ENCODE peak calls at places on chromosomes 12 and 14, in seven cellular contexts. One of them, this sample, is unnamed.
A peak's percentile ranks its signal among the peaks of the same experiment; 100 is the strongest.

GRCh38 chr14:59846595-59846994 is 24.0 kb downstream of the RTN1 start:
- DNase-seq in kidney glomerular epithelial cell: no peak
- DNase-seq in uterus: no peak
- DNase-seq in CMK: no peak
- DNase-seq in GM12878: no peak
- DNase-seq in cardiac muscle cell: no peak
- DNase-seq in MCF 10A: no peak
- DNase-seq in this sample: no peak

GRCh38 chr12:120847392-120848157 is 56.6 kb downstream of the SPPL3 start:
- DNase-seq in GM12878: peak; percentile 78
- DNase-seq in kidney glomerular epithelial cell: no peak
- DNase-seq in uterus: no peak
- DNase-seq in MCF 10A: peak; percentile 32
- DNase-seq in cardiac muscle cell: no peak
- DNase-seq in CMK: no peak
- DNase-seq in this sample: no peak

GRCh38 chr12:46209914-46210834 is 58.7 kb downstream of the SLC38A1 start:
- DNase-seq in kidney glomerular epithelial cell: no peak
- DNase-seq in cardiac muscle cell: peak; percentile 37
- DNase-seq in uterus: peak; percentile 38
- DNase-seq in CMK: no peak
- DNase-seq in MCF 10A: peak; percentile 95
- DNase-seq in GM12878: peak; percentile 68
- DNase-seq in this sample: no peak

GRCh38 chr12:6374781-6375150 is 597 bp downstream of the SCNN1A start:
- DNase-seq in GM12878: no peak
- DNase-seq in MCF 10A: no peak
- DNase-seq in uterus: no peak
- DNase-seq in kidney glomerular epithelial cell: no peak
- DNase-seq in cardiac muscle cell: no peak
- DNase-seq in CMK: no peak
- DNase-seq in this sample: no peak

GRCh38 chr12:65618574-65618973 is 205.7 kb upstream of the HMGA2 start:
- DNase-seq in cardiac muscle cell: no peak
- DNase-seq in CMK: no peak
- DNase-seq in GM12878: no peak
- DNase-seq in kidney glomerular epithelial cell: peak; percentile 27
- DNase-seq in uterus: no peak
- DNase-seq in MCF 10A: no peak
- DNase-seq in this sample: no peak

GRCh38 chr14:67589212-67589770 is 10.8 kb downstream of the PIGH start:
- DNase-seq in uterus: no peak
- DNase-seq in kidney glomerular epithelial cell: no peak
- DNase-seq in GM12878: no peak
- DNase-seq in cardiac muscle cell: no peak
- DNase-seq in CMK: no peak
- DNase-seq in MCF 10A: no peak
- DNase-seq in this sample: no peak

GRCh38 chr12:87667378-87667777 is 361.8 kb downstream of the C12orf50 start:
- DNase-seq in kidney glomerular epithelial cell: peak; percentile 66
- DNase-seq in MCF 10A: peak; percentile 55
- DNase-seq in CMK: no peak
- DNase-seq in GM12878: no peak
- DNase-seq in cardiac muscle cell: no peak
- DNase-seq in uterus: no peak
- DNase-seq in this sample: peak; percentile 25

GRCh38 chr14:35337557-35338255 is 45.5 kb downstream of the PSMA6 start:
- DNase-seq in MCF 10A: peak; percentile 22
- DNase-seq in CMK: no peak
- DNase-seq in kidney glomerular epithelial cell: peak; percentile 38
- DNase-seq in cardiac muscle cell: no peak
- DNase-seq in GM12878: no peak
- DNase-seq in uterus: no peak
- DNase-seq in this sample: no peak

GRCh38 chr14:63492391-63492790 is 50.8 kb downstream of the PPP2R5E start:
- DNase-seq in uterus: no peak
- DNase-seq in cardiac muscle cell: no peak
- DNase-seq in CMK: no peak
- DNase-seq in kidney glomerular epithelial cell: peak; percentile 19
- DNase-seq in MCF 10A: no peak
- DNase-seq in GM12878: no peak
- DNase-seq in this sample: no peak

GRCh38 chr14:100067971-100068959 is 3.0 kb downstream of the EVL start:
- DNase-seq in kidney glomerular epithelial cell: no peak
- DNase-seq in uterus: no peak
- DNase-seq in CMK: no peak
- DNase-seq in MCF 10A: peak; percentile 73
- DNase-seq in GM12878: peak; percentile 89
- DNase-seq in cardiac muscle cell: no peak
- DNase-seq in this sample: no peak

GRCh38 chr12:131808744-131809371 is 19.3 kb upstream of the MMP17 start:
- DNase-seq in GM12878: peak; percentile 7
- DNase-seq in uterus: no peak
- DNase-seq in CMK: peak; percentile 68
- DNase-seq in cardiac muscle cell: no peak
- DNase-seq in kidney glomerular epithelial cell: no peak
- DNase-seq in MCF 10A: no peak
- DNase-seq in this sample: no peak

GRCh38 chr12:3670083-3670620 is 82.8 kb downstream of the CRACR2A start:
- DNase-seq in cardiac muscle cell: no peak
- DNase-seq in GM12878: no peak
- DNase-seq in kidney glomerular epithelial cell: no peak
- DNase-seq in CMK: no peak
- DNase-seq in MCF 10A: no peak
- DNase-seq in uterus: no peak
- DNase-seq in this sample: no peak

GRCh38 chr12:79827484-79827883 is 107.4 kb downstream of the PPP1R12A start:
- DNase-seq in CMK: no peak
- DNase-seq in GM12878: no peak
- DNase-seq in MCF 10A: no peak
- DNase-seq in kidney glomerular epithelial cell: no peak
- DNase-seq in cardiac muscle cell: no peak
- DNase-seq in uterus: no peak
- DNase-seq in this sample: no peak

GRCh38 chr12:114841557-114842251 is 157.7 kb upstream of the TBX3 start:
- DNase-seq in uterus: no peak
- DNase-seq in CMK: no peak
- DNase-seq in kidney glomerular epithelial cell: no peak
- DNase-seq in GM12878: no peak
- DNase-seq in cardiac muscle cell: no peak
- DNase-seq in MCF 10A: no peak
- DNase-seq in this sample: no peak

GRCh38 chr12:127459687-127460086 is 807.3 kb upstream of the TMEM132C start:
- DNase-seq in uterus: no peak
- DNase-seq in kidney glomerular epithelial cell: no peak
- DNase-seq in MCF 10A: no peak
- DNase-seq in CMK: no peak
- DNase-seq in GM12878: no peak
- DNase-seq in cardiac muscle cell: no peak
- DNase-seq in this sample: no peak